ENCODE peak calls at places on chromosomes 12 and 14, in nine cellular contexts. S is astrocyte, E is aorta, P is adrenal gland, D is thoracic aorta, W is lower lobe of right lung, K is mesendoderm, B is adipocyte, Y is right lobe of liver. U is an unnamed sample.

GRCh38 chr12:88546851-88547250 is 33.4 kb downstream of the KITLG start:
- DNase-seq in S (peak; percentile 50), E (no peak), P (no peak), D (no peak), W (no peak), K (no peak), B (peak; percentile 80), Y (no peak), U (no peak)

GRCh38 chr14:50594577-50595316 is 34.8 kb downstream of the ATL1 start:
- DNase-seq in S (no peak), E (no peak), P (no peak), D (no peak), W (no peak), K (no peak), B (no peak), Y (no peak), U (no peak)

GRCh38 chr14:93912785-93913184 is 14.4 kb upstream of the FAM181A start:
- DNase-seq in S (no peak), E (peak; percentile 7), P (no peak), D (no peak), W (no peak), K (no peak), B (no peak), Y (no peak), U (no peak)

GRCh38 chr12:4355150-4355842 is 24.2 kb downstream of the FGF23 start:
- DNase-seq in S (no peak), E (no peak), P (no peak), D (no peak), W (no peak), K (no peak), B (no peak), Y (no peak), U (no peak)

GRCh38 chr12:18782827-18783226 is 44.9 kb downstream of the CAPZA3 start:
- DNase-seq in S (no peak), E (no peak), P (no peak), D (no peak), W (no peak), K (peak; percentile 60), B (no peak), Y (no peak), U (no peak)

GRCh38 chr12:111396726-111397445 is 8.8 kb upstream of the SH2B3 start:
- DNase-seq in S (peak; percentile 54), E (peak; percentile 93), P (peak; percentile 89), D (peak; percentile 44), W (peak; percentile 92), K (peak; percentile 84), B (peak; percentile 94), Y (peak; percentile 89), U (peak; percentile 85)

GRCh38 chr14:103427485-103428443 is 42.5 kb downstream of the MARK3 start:
- DNase-seq in S (peak; percentile 91), E (no peak), P (peak; percentile 37), D (no peak), W (no peak), K (peak; percentile 95), B (no peak), Y (no peak), U (no peak)

GRCh38 chr14:99752486-99753121 is 40.6 kb upstream of the EML1 start:
- DNase-seq in S (peak; percentile 69), E (peak; percentile 47), P (peak; percentile 17), D (no peak), W (peak; percentile 34), K (no peak), B (peak; percentile 83), Y (no peak), U (no peak)

GRCh38 chr12:122870867-122871664 is 24.9 kb downstream of the VPS37B start:
- DNase-seq in S (peak; percentile 52), E (peak; percentile 65), P (no peak), D (no peak), W (peak; percentile 54), K (no peak), B (peak; percentile 56), Y (peak; percentile 81), U (peak; percentile 62)

GRCh38 chr12:116324684-116325664 is 47.5 kb upstream of the MED13L start:
- DNase-seq in S (no peak), E (no peak), P (no peak), D (no peak), W (no peak), K (no peak), B (no peak), Y (no peak), U (no peak)

GRCh38 chr12:81726634-81727033 is 32.5 kb downstream of the PPFIA2 start:
- DNase-seq in S (no peak), E (no peak), P (no peak), D (no peak), W (no peak), K (peak; percentile 3), B (no peak), Y (no peak), U (no peak)

GRCh38 chr12:52389313-52390207 is 4.1 kb upstream of the KRT84 start:
- DNase-seq in S (peak; percentile 49), E (peak; percentile 35), P (no peak), D (no peak), W (no peak), K (peak; percentile 67), B (peak; percentile 32), Y (no peak), U (no peak)

GRCh38 chr12:95134085-95134484 is 60.7 kb upstream of the NR2C1 start:
- DNase-seq in S (no peak), E (no peak), P (no peak), D (no peak), W (no peak), K (no peak), B (no peak), Y (no peak), U (no peak)

GRCh38 chr12:79782197-79782890 is 91.6 kb upstream of the PAWR start:
- DNase-seq in S (peak; percentile 84), E (no peak), P (no peak), D (no peak), W (no peak), K (no peak), B (peak; percentile 76), Y (no peak), U (no peak)

GRCh38 chr12:103523771-103524170 is 28.0 kb upstream of the C12orf42 start:
- DNase-seq in S (no peak), E (no peak), P (no peak), D (no peak), W (no peak), K (no peak), B (no peak), Y (no peak), U (no peak)
- H3K4me1 ChIP-seq in S (no peaks in the 10 kb centered on the region), E (no peaks in the 10 kb centered on the region), P (no peaks in the 10 kb centered on the region), D (no peaks in the 10 kb centered on the region), W (no peaks in the 10 kb centered on the region), K (no peaks in the 10 kb centered on the region), B (no peaks in the 10 kb centered on the region), Y (no peaks in the 10 kb centered on the region), U (no peaks in the 10 kb centered on the region)

DNA sequence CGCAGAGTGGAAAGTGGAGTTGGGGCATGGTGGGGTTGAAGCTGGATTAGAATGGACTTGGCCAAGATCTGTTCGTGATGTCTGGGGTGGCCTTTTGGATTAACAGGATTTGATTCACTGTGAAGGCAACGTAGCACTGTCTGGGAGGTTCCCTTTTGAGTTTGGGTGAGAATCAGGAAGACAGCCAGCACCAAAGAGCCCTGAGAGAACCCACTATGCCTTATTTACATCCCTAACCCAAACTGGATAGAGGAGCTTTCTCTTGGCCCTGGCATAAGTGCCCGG is 269.6 kb downstream of the ZFP36L1 start:
- DNase-seq in S (no peak), E (no peak), P (no peak), D (no peak), W (no peak), K (no peak), B (no peak), Y (no peak), U (no peak)
- H3K4me1 ChIP-seq in S (peaks cover 11% of the 10 kb centered on the region), E (peaks cover 4% of the 10 kb centered on the region), P (no peaks in the 10 kb centered on the region), D (peaks cover 41% of the 10 kb centered on the region), W (peaks cover 68% of the 10 kb centered on the region), K (peaks cover 1% of the 10 kb centered on the region), B (peaks cover 62% of the 10 kb centered on the region), Y (peaks cover 3% of the 10 kb centered on the region), U (peaks cover 36% of the 10 kb centered on the region)

GRCh38 chr12:42583017-42583416 is 6.5 kb downstream of the PRICKLE1 start:
- DNase-seq in S (no peak), E (no peak), P (no peak), D (no peak), W (no peak), K (no peak), B (no peak), Y (no peak), U (no peak)

GRCh38 chr12:42584539-42585174 is 4.9 kb downstream of the PRICKLE1 start:
- DNase-seq in S (no peak), E (no peak), P (no peak), D (no peak), W (no peak), K (no peak), B (peak; percentile 48), Y (no peak), U (no peak)

GRCh38 chr12:42585846-42586226 is 3.7 kb downstream of the PRICKLE1 start:
- DNase-seq in S (no peak), E (no peak), P (no peak), D (no peak), W (no peak), K (no peak), B (peak; percentile 31), Y (no peak), U (no peak)

GRCh38 chr12:42586268-42586667 is 3.3 kb downstream of the PRICKLE1 start:
- DNase-seq in S (no peak), E (no peak), P (no peak), D (no peak), W (no peak), K (no peak), B (no peak), Y (no peak), U (no peak)

GRCh38 chr12:42585175-42585845 is 4.2 kb downstream of the PRICKLE1 start:
- DNase-seq in S (no peak), E (no peak), P (no peak), D (no peak), W (no peak), K (no peak), B (no peak), Y (no peak), U (no peak)
- H3K4me1 ChIP-seq in S (peaks cover 32% of the 10 kb centered on the region), E (peaks cover 5% of the 10 kb centered on the region), P (no peaks in the 10 kb centered on the region), D (peaks cover 2% of the 10 kb centered on the region), W (peaks cover 33% of the 10 kb centered on the region), K (no peaks in the 10 kb centered on the region), B (peaks cover 63% of the 10 kb centered on the region), Y (no peaks in the 10 kb centered on the region), U (peaks cover 5% of the 10 kb centered on the region)

DNA sequence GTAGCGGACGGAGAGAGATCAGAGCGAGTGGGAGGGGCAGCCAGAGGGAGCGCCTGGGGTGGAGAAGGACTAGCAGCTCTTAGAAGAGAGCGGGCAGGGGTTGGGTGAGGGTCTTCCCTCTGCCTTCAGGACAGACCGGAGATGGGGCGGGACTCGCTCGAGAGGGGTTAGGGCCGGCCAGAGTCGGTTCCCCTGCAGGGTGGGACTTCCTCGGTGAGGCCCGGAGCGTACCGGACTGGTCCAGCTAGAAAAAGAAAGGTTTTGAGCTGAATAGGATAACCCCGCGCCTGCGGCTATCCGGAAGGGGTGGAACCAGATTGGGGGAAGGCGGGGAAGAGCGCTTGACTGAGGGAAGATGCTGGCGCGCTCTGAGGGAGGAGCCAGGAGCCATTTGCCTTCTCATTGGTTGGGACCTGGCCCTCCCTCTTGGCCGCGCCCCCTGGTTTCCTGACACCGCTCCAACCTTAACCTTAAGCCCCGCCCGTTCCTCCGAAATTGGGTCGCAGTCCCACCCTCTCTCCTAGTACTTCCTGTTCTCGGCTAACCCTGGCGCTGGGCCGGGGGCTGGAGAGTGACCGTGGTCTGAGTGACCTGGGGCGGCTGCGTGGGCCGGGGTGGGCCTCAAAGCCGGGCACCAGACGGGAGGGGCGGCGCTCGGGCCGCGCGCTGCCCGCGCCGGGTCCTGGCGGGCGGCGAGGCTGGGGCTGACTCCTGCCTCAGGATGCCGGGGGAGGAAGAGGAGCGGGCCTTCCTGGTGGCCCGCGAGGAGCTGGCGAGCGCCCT is at the start of gene RNF31:
- DNase-seq in S (peak; percentile 95), E (peak; percentile 99), P (peak; percentile 97), D (peak; percentile 96), W (peak; percentile 99), K (peak; percentile 99), B (peak; percentile 99), Y (peak; percentile 99), U (peak; percentile 99)
- H3K4me1 ChIP-seq in S (peaks cover 25% of the 10 kb centered on the region), E (no peaks in the 10 kb centered on the region), P (peaks cover 18% of the 10 kb centered on the region), D (peaks cover 14% of the 10 kb centered on the region), W (peaks cover 39% of the 10 kb centered on the region), K (peaks cover 8% of the 10 kb centered on the region), B (peaks cover 31% of the 10 kb centered on the region), Y (no peaks in the 10 kb centered on the region), U (peaks cover 30% of the 10 kb centered on the region)

U was measured in mucosa of descending colon.